ENCODE peak calls at places on chromosomes 16 and 17, in six cellular contexts. One of them, this sample, is unnamed.

GRCh38 chr17:75487351-75488070 is 27.8 kb downstream of the CASKIN2 start:
- DNase-seq in activated CD4-positive, alpha-beta T cell treated with anti-CD3 and anti-CD28 coated beads, Interleukin-2, amount 50 U/mL, for 1 hour: peak
- DNase-seq in Calu3: no peak
- DNase-seq in iPS-NIHi11: no peak
- DNase-seq in hypothalamus: no peak
- DNase-seq in RPMI8226: no peak
- DNase-seq in this sample: no peak

GRCh38 chr16:57970971-57971370 is at the start of gene CNGB1:
- DNase-seq in activated CD4-positive, alpha-beta T cell treated with anti-CD3 and anti-CD28 coated beads, Interleukin-2, amount 50 U/mL, for 1 hour: no peak
- DNase-seq in Calu3: no peak
- DNase-seq in iPS-NIHi11: no peak
- DNase-seq in hypothalamus: no peak
- DNase-seq in RPMI8226: no peak
- DNase-seq in this sample: no peak

GRCh38 chr17:76005263-76006149 is 4.9 kb downstream of the CDK3 start:
- DNase-seq in activated CD4-positive, alpha-beta T cell treated with anti-CD3 and anti-CD28 coated beads, Interleukin-2, amount 50 U/mL, for 1 hour: peak
- DNase-seq in Calu3: peak
- DNase-seq in iPS-NIHi11: peak
- DNase-seq in hypothalamus: peak
- DNase-seq in RPMI8226: peak
- DNase-seq in this sample: peak

GRCh38 chr17:75231071-75231470 is 25.6 kb downstream of the NUP85 start:
- DNase-seq in activated CD4-positive, alpha-beta T cell treated with anti-CD3 and anti-CD28 coated beads, Interleukin-2, amount 50 U/mL, for 1 hour: no peak
- DNase-seq in Calu3: no peak
- DNase-seq in iPS-NIHi11: no peak
- DNase-seq in hypothalamus: no peak
- DNase-seq in RPMI8226: no peak
- DNase-seq in this sample: no peak

GRCh38 chr16:68362314-68362913 is 51.6 kb downstream of the PRMT7 start:
- DNase-seq in activated CD4-positive, alpha-beta T cell treated with anti-CD3 and anti-CD28 coated beads, Interleukin-2, amount 50 U/mL, for 1 hour: no peak
- DNase-seq in Calu3: no peak
- DNase-seq in iPS-NIHi11: no peak
- DNase-seq in hypothalamus: no peak
- DNase-seq in RPMI8226: no peak
- DNase-seq in this sample: no peak

GRCh38 chr17:9383828-9384227 is 191.8 kb downstream of the STX8 start:
- DNase-seq in activated CD4-positive, alpha-beta T cell treated with anti-CD3 and anti-CD28 coated beads, Interleukin-2, amount 50 U/mL, for 1 hour: no peak
- DNase-seq in Calu3: no peak
- DNase-seq in iPS-NIHi11: no peak
- DNase-seq in hypothalamus: no peak
- DNase-seq in RPMI8226: no peak
- DNase-seq in this sample: no peak

GRCh38 chr17:80619535-80620235 is 75.0 kb downstream of the RPTOR start:
- DNase-seq in activated CD4-positive, alpha-beta T cell treated with anti-CD3 and anti-CD28 coated beads, Interleukin-2, amount 50 U/mL, for 1 hour: no peak
- DNase-seq in Calu3: peak
- DNase-seq in iPS-NIHi11: peak
- DNase-seq in hypothalamus: no peak
- DNase-seq in RPMI8226: no peak
- DNase-seq in this sample: no peak

GRCh38 chr17:27569884-27570577 is 61.0 kb upstream of the LGALS9 start:
- DNase-seq in activated CD4-positive, alpha-beta T cell treated with anti-CD3 and anti-CD28 coated beads, Interleukin-2, amount 50 U/mL, for 1 hour: no peak
- DNase-seq in Calu3: no peak
- DNase-seq in iPS-NIHi11: no peak
- DNase-seq in hypothalamus: no peak
- DNase-seq in RPMI8226: no peak
- DNase-seq in this sample: no peak

GRCh38 chr17:2179615-2180295 is 123.8 kb downstream of the SMG6 start:
- DNase-seq in activated CD4-positive, alpha-beta T cell treated with anti-CD3 and anti-CD28 coated beads, Interleukin-2, amount 50 U/mL, for 1 hour: no peak
- DNase-seq in Calu3: no peak
- DNase-seq in iPS-NIHi11: no peak
- DNase-seq in hypothalamus: peak
- DNase-seq in RPMI8226: no peak
- DNase-seq in this sample: no peak

GRCh38 chr17:15509095-15509494 is 41.7 kb upstream of the CDRT4 start:
- DNase-seq in activated CD4-positive, alpha-beta T cell treated with anti-CD3 and anti-CD28 coated beads, Interleukin-2, amount 50 U/mL, for 1 hour: no peak
- DNase-seq in Calu3: no peak
- DNase-seq in iPS-NIHi11: no peak
- DNase-seq in hypothalamus: no peak
- DNase-seq in RPMI8226: no peak
- DNase-seq in this sample: no peak

GRCh38 chr16:84606081-84606875 is 11.6 kb downstream of the COTL1 start:
- DNase-seq in activated CD4-positive, alpha-beta T cell treated with anti-CD3 and anti-CD28 coated beads, Interleukin-2, amount 50 U/mL, for 1 hour: no peak
- DNase-seq in Calu3: no peak
- DNase-seq in iPS-NIHi11: no peak
- DNase-seq in hypothalamus: peak
- DNase-seq in RPMI8226: no peak
- DNase-seq in this sample: no peak

GRCh38 chr16:57946181-57946801 is 24.6 kb downstream of the CNGB1 start:
- DNase-seq in activated CD4-positive, alpha-beta T cell treated with anti-CD3 and anti-CD28 coated beads, Interleukin-2, amount 50 U/mL, for 1 hour: no peak
- DNase-seq in Calu3: no peak
- DNase-seq in iPS-NIHi11: no peak
- DNase-seq in hypothalamus: no peak
- DNase-seq in RPMI8226: no peak
- DNase-seq in this sample: no peak

GRCh38 chr16:84105948-84106740 is 10.6 kb downstream of the MBTPS1 start:
- DNase-seq in activated CD4-positive, alpha-beta T cell treated with anti-CD3 and anti-CD28 coated beads, Interleukin-2, amount 50 U/mL, for 1 hour: no peak
- DNase-seq in Calu3: no peak
- DNase-seq in iPS-NIHi11: no peak
- DNase-seq in hypothalamus: no peak
- DNase-seq in RPMI8226: no peak
- DNase-seq in this sample: no peak

GRCh38 chr16:82111944-82112343 is 58.1 kb downstream of the MPHOSPH6 start:
- DNase-seq in activated CD4-positive, alpha-beta T cell treated with anti-CD3 and anti-CD28 coated beads, Interleukin-2, amount 50 U/mL, for 1 hour: no peak
- DNase-seq in Calu3: peak
- DNase-seq in iPS-NIHi11: no peak
- DNase-seq in hypothalamus: no peak
- DNase-seq in RPMI8226: no peak
- DNase-seq in this sample: no peak

GRCh38 chr16:15777533-15778203 is 79.2 kb downstream of the MYH11 start:
- DNase-seq in activated CD4-positive, alpha-beta T cell treated with anti-CD3 and anti-CD28 coated beads, Interleukin-2, amount 50 U/mL, for 1 hour: no peak
- DNase-seq in Calu3: peak
- DNase-seq in iPS-NIHi11: peak
- DNase-seq in hypothalamus: no peak
- DNase-seq in RPMI8226: peak
- DNase-seq in this sample: peak

GRCh38 chr16:20674684-20675487 is 22.6 kb downstream of the ACSM1 start:
- DNase-seq in activated CD4-positive, alpha-beta T cell treated with anti-CD3 and anti-CD28 coated beads, Interleukin-2, amount 50 U/mL, for 1 hour: no peak
- DNase-seq in Calu3: peak
- DNase-seq in iPS-NIHi11: no peak
- DNase-seq in hypothalamus: no peak
- DNase-seq in RPMI8226: peak
- DNase-seq in this sample: no peak

GRCh38 chr16:57388359-57389086 is 16.0 kb upstream of the CCL17 start:
- DNase-seq in activated CD4-positive, alpha-beta T cell treated with anti-CD3 and anti-CD28 coated beads, Interleukin-2, amount 50 U/mL, for 1 hour: no peak
- DNase-seq in Calu3: peak
- DNase-seq in iPS-NIHi11: no peak
- DNase-seq in hypothalamus: no peak
- DNase-seq in RPMI8226: no peak
- DNase-seq in this sample: no peak

GRCh38 chr17:70521821-70522256 is 352.5 kb downstream of the KCNJ2 start:
- DNase-seq in activated CD4-positive, alpha-beta T cell treated with anti-CD3 and anti-CD28 coated beads, Interleukin-2, amount 50 U/mL, for 1 hour: no peak
- DNase-seq in Calu3: peak
- DNase-seq in iPS-NIHi11: no peak
- DNase-seq in hypothalamus: peak
- DNase-seq in RPMI8226: no peak
- DNase-seq in this sample: no peak

GRCh38 chr17:15663176-15663575 is 20.9 kb downstream of the TRIM16 start:
- DNase-seq in activated CD4-positive, alpha-beta T cell treated with anti-CD3 and anti-CD28 coated beads, Interleukin-2, amount 50 U/mL, for 1 hour: no peak
- DNase-seq in Calu3: no peak
- DNase-seq in iPS-NIHi11: no peak
- DNase-seq in hypothalamus: no peak
- DNase-seq in RPMI8226: no peak
- DNase-seq in this sample: no peak

GRCh38 chr17:42684033-42684625 is 1.8 kb downstream of the CNTNAP1 start:
- DNase-seq in activated CD4-positive, alpha-beta T cell treated with anti-CD3 and anti-CD28 coated beads, Interleukin-2, amount 50 U/mL, for 1 hour: no peak
- DNase-seq in Calu3: no peak
- DNase-seq in iPS-NIHi11: no peak
- DNase-seq in hypothalamus: peak
- DNase-seq in RPMI8226: no peak
- DNase-seq in this sample: no peak

GRCh38 chr16:66406534-66407368 is 20.3 kb upstream of the BEAN1 start:
- DNase-seq in activated CD4-positive, alpha-beta T cell treated with anti-CD3 and anti-CD28 coated beads, Interleukin-2, amount 50 U/mL, for 1 hour: peak
- DNase-seq in Calu3: peak
- DNase-seq in iPS-NIHi11: peak
- DNase-seq in hypothalamus: peak
- DNase-seq in RPMI8226: peak
- DNase-seq in this sample: peak

GRCh38 chr17:31052187-31052889 is 42.4 kb upstream of the NF1 start:
- DNase-seq in activated CD4-positive, alpha-beta T cell treated with anti-CD3 and anti-CD28 coated beads, Interleukin-2, amount 50 U/mL, for 1 hour: no peak
- DNase-seq in Calu3: peak
- DNase-seq in iPS-NIHi11: no peak
- DNase-seq in hypothalamus: no peak
- DNase-seq in RPMI8226: no peak
- DNase-seq in this sample: no peak

GRCh38 chr17:80152057-80152831 is 5.3 kb upstream of the EIF4A3 start:
- DNase-seq in activated CD4-positive, alpha-beta T cell treated with anti-CD3 and anti-CD28 coated beads, Interleukin-2, amount 50 U/mL, for 1 hour: no peak
- DNase-seq in Calu3: no peak
- DNase-seq in iPS-NIHi11: no peak
- DNase-seq in hypothalamus: no peak
- DNase-seq in RPMI8226: no peak
- DNase-seq in this sample: no peak

GRCh38 chr17:46770818-46771600 is 47.5 kb downstream of the WNT3 start:
- DNase-seq in activated CD4-positive, alpha-beta T cell treated with anti-CD3 and anti-CD28 coated beads, Interleukin-2, amount 50 U/mL, for 1 hour: no peak
- DNase-seq in Calu3: peak
- DNase-seq in iPS-NIHi11: no peak
- DNase-seq in hypothalamus: no peak
- DNase-seq in RPMI8226: peak
- DNase-seq in this sample: peak

GRCh38 chr16:89314357-89314756 is 96.9 kb downstream of the ZNF778 start:
- DNase-seq in activated CD4-positive, alpha-beta T cell treated with anti-CD3 and anti-CD28 coated beads, Interleukin-2, amount 50 U/mL, for 1 hour: peak
- DNase-seq in Calu3: no peak
- DNase-seq in iPS-NIHi11: no peak
- DNase-seq in hypothalamus: no peak
- DNase-seq in RPMI8226: no peak
- DNase-seq in this sample: no peak

GRCh38 chr17:31391496-31391949 is at the start of gene RAB11FIP4:
- DNase-seq in activated CD4-positive, alpha-beta T cell treated with anti-CD3 and anti-CD28 coated beads, Interleukin-2, amount 50 U/mL, for 1 hour: no peak
- DNase-seq in Calu3: no peak
- DNase-seq in iPS-NIHi11: peak
- DNase-seq in hypothalamus: peak
- DNase-seq in RPMI8226: peak
- DNase-seq in this sample: no peak

GRCh38 chr17:77455111-77455877 is 314.5 kb downstream of the SEC14L1 start:
- DNase-seq in activated CD4-positive, alpha-beta T cell treated with anti-CD3 and anti-CD28 coated beads, Interleukin-2, amount 50 U/mL, for 1 hour: no peak
- DNase-seq in Calu3: no peak
- DNase-seq in iPS-NIHi11: no peak
- DNase-seq in hypothalamus: no peak
- DNase-seq in RPMI8226: no peak
- DNase-seq in this sample: no peak

GRCh38 chr16:56424791-56425438 is 430 bp downstream of the AMFR start:
- DNase-seq in activated CD4-positive, alpha-beta T cell treated with anti-CD3 and anti-CD28 coated beads, Interleukin-2, amount 50 U/mL, for 1 hour: peak
- DNase-seq in Calu3: peak
- DNase-seq in iPS-NIHi11: peak
- DNase-seq in hypothalamus: peak
- DNase-seq in RPMI8226: peak
- DNase-seq in this sample: peak

GRCh38 chr16:71781741-71782140 is 26.9 kb downstream of the AP1G1 start:
- DNase-seq in activated CD4-positive, alpha-beta T cell treated with anti-CD3 and anti-CD28 coated beads, Interleukin-2, amount 50 U/mL, for 1 hour: no peak
- DNase-seq in Calu3: no peak
- DNase-seq in iPS-NIHi11: peak
- DNase-seq in hypothalamus: no peak
- DNase-seq in RPMI8226: no peak
- DNase-seq in this sample: no peak

GRCh38 chr16:11976850-11977205 is 294 bp downstream of the SNX29 start:
- DNase-seq in activated CD4-positive, alpha-beta T cell treated with anti-CD3 and anti-CD28 coated beads, Interleukin-2, amount 50 U/mL, for 1 hour: no peak
- DNase-seq in Calu3: no peak
- DNase-seq in iPS-NIHi11: no peak
- DNase-seq in hypothalamus: no peak
- DNase-seq in RPMI8226: no peak
- DNase-seq in this sample: no peak

GRCh38 chr16:73329363-73330306 is 281.7 kb upstream of the ZFHX3 start:
- DNase-seq in activated CD4-positive, alpha-beta T cell treated with anti-CD3 and anti-CD28 coated beads, Interleukin-2, amount 50 U/mL, for 1 hour: no peak
- DNase-seq in Calu3: peak
- DNase-seq in iPS-NIHi11: peak
- DNase-seq in hypothalamus: peak
- DNase-seq in RPMI8226: no peak
- DNase-seq in this sample: peak

GRCh38 chr16:85302018-85302847 is 190.0 kb upstream of the CIBAR2 start:
- DNase-seq in activated CD4-positive, alpha-beta T cell treated with anti-CD3 and anti-CD28 coated beads, Interleukin-2, amount 50 U/mL, for 1 hour: no peak
- DNase-seq in Calu3: no peak
- DNase-seq in iPS-NIHi11: peak
- DNase-seq in hypothalamus: no peak
- DNase-seq in RPMI8226: no peak
- DNase-seq in this sample: no peak

GRCh38 chr17:64418506-64419339 is 28.1 kb upstream of the PECAM1 start:
- DNase-seq in activated CD4-positive, alpha-beta T cell treated with anti-CD3 and anti-CD28 coated beads, Interleukin-2, amount 50 U/mL, for 1 hour: no peak
- DNase-seq in Calu3: peak
- DNase-seq in iPS-NIHi11: peak
- DNase-seq in hypothalamus: no peak
- DNase-seq in RPMI8226: peak
- DNase-seq in this sample: no peak

GRCh38 chr17:975321-975982 is 4.1 kb downstream of the NXN start:
- DNase-seq in activated CD4-positive, alpha-beta T cell treated with anti-CD3 and anti-CD28 coated beads, Interleukin-2, amount 50 U/mL, for 1 hour: no peak
- DNase-seq in Calu3: no peak
- DNase-seq in iPS-NIHi11: no peak
- DNase-seq in hypothalamus: peak
- DNase-seq in RPMI8226: no peak
- DNase-seq in this sample: no peak

GRCh38 chr17:55990332-55991006 is 162.8 kb upstream of the ANKFN1 start:
- DNase-seq in activated CD4-positive, alpha-beta T cell treated with anti-CD3 and anti-CD28 coated beads, Interleukin-2, amount 50 U/mL, for 1 hour: no peak
- DNase-seq in Calu3: no peak
- DNase-seq in iPS-NIHi11: peak
- DNase-seq in hypothalamus: no peak
- DNase-seq in RPMI8226: no peak
- DNase-seq in this sample: no peak

GRCh38 chr17:14840616-14841231 is 424.4 kb downstream of the PMP22 start:
- DNase-seq in activated CD4-positive, alpha-beta T cell treated with anti-CD3 and anti-CD28 coated beads, Interleukin-2, amount 50 U/mL, for 1 hour: no peak
- DNase-seq in Calu3: no peak
- DNase-seq in iPS-NIHi11: no peak
- DNase-seq in hypothalamus: no peak
- DNase-seq in RPMI8226: no peak
- DNase-seq in this sample: no peak

GRCh38 chr17:15513859-15514446 is 46.5 kb upstream of the CDRT4 start:
- DNase-seq in activated CD4-positive, alpha-beta T cell treated with anti-CD3 and anti-CD28 coated beads, Interleukin-2, amount 50 U/mL, for 1 hour: no peak
- DNase-seq in Calu3: no peak
- DNase-seq in iPS-NIHi11: no peak
- DNase-seq in hypothalamus: no peak
- DNase-seq in RPMI8226: no peak
- DNase-seq in this sample: peak

GRCh38 chr16:85557083-85557975 is 55.8 kb upstream of the GSE1 start:
- DNase-seq in activated CD4-positive, alpha-beta T cell treated with anti-CD3 and anti-CD28 coated beads, Interleukin-2, amount 50 U/mL, for 1 hour: peak
- DNase-seq in Calu3: peak
- DNase-seq in iPS-NIHi11: no peak
- DNase-seq in hypothalamus: no peak
- DNase-seq in RPMI8226: peak
- DNase-seq in this sample: no peak

GRCh38 chr17:68733241-68734176 is 132.3 kb upstream of the FAM20A start:
- DNase-seq in activated CD4-positive, alpha-beta T cell treated with anti-CD3 and anti-CD28 coated beads, Interleukin-2, amount 50 U/mL, for 1 hour: no peak
- DNase-seq in Calu3: peak
- DNase-seq in iPS-NIHi11: no peak
- DNase-seq in hypothalamus: no peak
- DNase-seq in RPMI8226: no peak
- DNase-seq in this sample: no peak